ENCODE peak calls at places on chromosomes 2 and 18, in five cellular contexts. One of them, this sample, is unnamed. For H3K36me3, the result is how much of the 10 kb centered on the place peaks cover.

GRCh38 chr18:634551-635045 is 22.9 kb upstream of the TYMS start:
- DNase-seq in thoracic aorta: no peak
- DNase-seq in GM23338: peak
- DNase-seq in transverse colon: no peak
- DNase-seq in IMR-90: no peak
- DNase-seq in this sample: no peak

GRCh38 chr18:28767781-28768211 is 590.9 kb upstream of the CDH2 start:
- DNase-seq in transverse colon: no peak
- DNase-seq in thoracic aorta: no peak
- DNase-seq in GM23338: no peak
- DNase-seq in IMR-90: peak
- DNase-seq in this sample: no peak

GRCh38 chr2:27798476-27798875 is 27.0 kb downstream of the MRPL33 start:
- DNase-seq in GM23338: no peak
- DNase-seq in IMR-90: no peak
- DNase-seq in transverse colon: no peak
- DNase-seq in thoracic aorta: no peak
- DNase-seq in this sample: no peak

GRCh38 chr18:9017900-9018217 is 84.6 kb upstream of the NDUFV2 start:
- DNase-seq in IMR-90: peak
- DNase-seq in GM23338: no peak
- DNase-seq in thoracic aorta: peak
- DNase-seq in transverse colon: no peak
- DNase-seq in this sample: no peak

GRCh38 chr2:68100189-68100588 is 37.4 kb upstream of the C1D start:
- DNase-seq in transverse colon: no peak
- DNase-seq in GM23338: no peak
- DNase-seq in IMR-90: no peak
- DNase-seq in thoracic aorta: no peak
- DNase-seq in this sample: no peak

GRCh38 chr2:167293172-167293781 is 405.0 kb downstream of the XIRP2 start:
- DNase-seq in IMR-90: peak
- DNase-seq in GM23338: peak
- DNase-seq in transverse colon: peak
- DNase-seq in thoracic aorta: no peak
- DNase-seq in this sample: peak

GRCh38 chr2:8578335-8579244 is 103.3 kb upstream of the ID2 start:
- DNase-seq in transverse colon: no peak
- DNase-seq in GM23338: no peak
- DNase-seq in IMR-90: peak
- DNase-seq in thoracic aorta: no peak
- DNase-seq in this sample: no peak

GRCh38 chr2:10810175-10811161 is 2.1 kb downstream of the PDIA6 start:
- DNase-seq in transverse colon: no peak
- DNase-seq in IMR-90: peak
- DNase-seq in thoracic aorta: no peak
- DNase-seq in GM23338: no peak
- DNase-seq in this sample: no peak

GRCh38 chr2:161839931-161840330 is 215.7 kb downstream of the SLC4A10 start:
- DNase-seq in transverse colon: no peak
- DNase-seq in GM23338: no peak
- DNase-seq in thoracic aorta: no peak
- DNase-seq in IMR-90: no peak
- DNase-seq in this sample: no peak

GRCh38 chr2:143776531-143776930 is 647.3 kb downstream of the ARHGAP15 start:
- DNase-seq in transverse colon: no peak
- DNase-seq in IMR-90: no peak
- DNase-seq in thoracic aorta: no peak
- DNase-seq in GM23338: no peak
- DNase-seq in this sample: no peak

GRCh38 chr2:72084584-72084976 is 63.1 kb downstream of the CYP26B1 start:
- DNase-seq in GM23338: no peak
- DNase-seq in thoracic aorta: no peak
- DNase-seq in transverse colon: no peak
- DNase-seq in IMR-90: no peak
- DNase-seq in this sample: no peak

GRCh38 chr2:158667567-158667966 is 127.5 kb upstream of the DAPL1 start:
- DNase-seq in GM23338: no peak
- DNase-seq in IMR-90: peak
- DNase-seq in transverse colon: no peak
- DNase-seq in thoracic aorta: no peak
- DNase-seq in this sample: no peak

GRCh38 chr2:191565647-191566198 is 112.2 kb upstream of the NABP1 start:
- DNase-seq in transverse colon: no peak
- DNase-seq in thoracic aorta: no peak
- DNase-seq in GM23338: no peak
- DNase-seq in IMR-90: no peak
- DNase-seq in this sample: no peak

GRCh38 chr2:99680946-99681345 is 191.1 kb upstream of the REV1 start:
- DNase-seq in thoracic aorta: no peak
- DNase-seq in GM23338: no peak
- DNase-seq in transverse colon: no peak
- DNase-seq in IMR-90: peak
- DNase-seq in this sample: no peak

GRCh38 chr2:38215511-38215910 is 139.6 kb upstream of the CYP1B1 start:
- DNase-seq in GM23338: no peak
- DNase-seq in IMR-90: no peak
- DNase-seq in thoracic aorta: no peak
- DNase-seq in transverse colon: no peak
- DNase-seq in this sample: no peak

GRCh38 chr2:45567974-45568789 is 42.9 kb downstream of the SRBD1 start:
- DNase-seq in transverse colon: no peak
- DNase-seq in IMR-90: peak
- DNase-seq in GM23338: no peak
- DNase-seq in thoracic aorta: no peak
- DNase-seq in this sample: no peak

GRCh38 chr18:13245481-13246000 is 27.0 kb downstream of the LDLRAD4 start:
- DNase-seq in GM23338: no peak
- DNase-seq in thoracic aorta: no peak
- DNase-seq in IMR-90: no peak
- DNase-seq in transverse colon: peak
- DNase-seq in this sample: no peak

GRCh38 chr2:159228006-159228655 is 58.4 kb downstream of the WDSUB1 start:
- DNase-seq in IMR-90: no peak
- DNase-seq in GM23338: no peak
- DNase-seq in thoracic aorta: no peak
- DNase-seq in transverse colon: no peak
- DNase-seq in this sample: no peak

GRCh38 chr2:72757177-72757775 is 68.6 kb downstream of the EXOC6B start:
- DNase-seq in GM23338: peak
- DNase-seq in thoracic aorta: no peak
- DNase-seq in transverse colon: no peak
- DNase-seq in IMR-90: peak
- DNase-seq in this sample: no peak

GRCh38 chr2:144136297-144136696 is 383.6 kb downstream of the ZEB2 start:
- DNase-seq in transverse colon: no peak
- DNase-seq in thoracic aorta: no peak
- DNase-seq in IMR-90: no peak
- DNase-seq in GM23338: no peak
- DNase-seq in this sample: no peak

GRCh38 chr18:8794133-8794986 is 89.0 kb downstream of the MTCL1 start:
- DNase-seq in transverse colon: peak
- DNase-seq in thoracic aorta: no peak
- DNase-seq in GM23338: no peak
- DNase-seq in IMR-90: peak
- DNase-seq in this sample: peak

GRCh38 chr2:204108301-204108700 is 171.7 kb downstream of the ICOS start:
- DNase-seq in thoracic aorta: no peak
- DNase-seq in IMR-90: no peak
- DNase-seq in transverse colon: no peak
- DNase-seq in GM23338: peak
- DNase-seq in this sample: peak

GRCh38 chr18:76886112-76886511 is 63.8 kb downstream of the ZNF236 start:
- DNase-seq in IMR-90: no peak
- DNase-seq in thoracic aorta: no peak
- DNase-seq in GM23338: no peak
- DNase-seq in transverse colon: no peak
- DNase-seq in this sample: no peak

GRCh38 chr2:106065268-106065982 is 128.7 kb downstream of the UXS1 start:
- DNase-seq in IMR-90: no peak
- DNase-seq in transverse colon: no peak
- DNase-seq in thoracic aorta: no peak
- DNase-seq in GM23338: peak
- DNase-seq in this sample: peak

GRCh38 chr18:2905802-2906521 is 59.2 kb downstream of the EMILIN2 start:
- DNase-seq in IMR-90: no peak
- DNase-seq in GM23338: peak
- DNase-seq in thoracic aorta: no peak
- DNase-seq in transverse colon: peak
- DNase-seq in this sample: peak

DNA sequence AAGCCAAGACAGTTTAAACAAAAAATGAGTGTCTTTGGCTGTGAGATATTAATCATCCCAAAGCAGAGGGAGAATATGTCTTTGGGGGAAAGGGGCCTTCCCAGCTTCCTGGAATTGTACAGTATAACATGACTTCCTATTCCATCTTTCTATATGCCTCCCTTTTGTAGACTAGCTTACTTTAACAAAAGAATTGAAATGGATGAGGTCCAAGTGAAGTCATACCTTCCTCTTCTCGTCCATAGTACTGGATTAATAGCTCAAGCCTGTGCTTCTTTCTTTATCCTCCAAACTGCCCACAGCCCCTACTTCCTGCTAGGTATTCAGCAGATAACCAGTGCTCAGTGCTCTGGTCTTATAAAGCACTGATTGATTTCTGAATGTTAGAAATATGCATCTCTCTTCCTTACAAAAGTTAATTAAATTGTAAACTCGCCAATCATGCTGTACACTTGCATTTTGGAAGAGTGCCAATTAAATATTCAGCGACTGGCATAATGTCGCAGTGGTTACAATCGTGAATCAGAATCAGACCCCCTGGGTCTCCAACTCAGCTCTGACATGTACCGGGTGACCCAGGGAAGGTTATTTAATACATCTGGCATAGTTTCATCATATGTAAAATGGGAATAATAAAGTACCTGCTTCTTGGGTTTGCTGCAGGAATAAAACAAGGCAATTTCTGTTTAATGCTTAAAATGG is 325.1 kb downstream of the RND3 start:
- DNase-seq in thoracic aorta: no peak
- DNase-seq in GM23338: no peak
- DNase-seq in IMR-90: no peak
- DNase-seq in transverse colon: no peak
- DNase-seq in this sample: peak
- H3K4me3 ChIP-seq in thoracic aorta: no peak
- H3K4me3 ChIP-seq in GM23338: no peak
- H3K4me3 ChIP-seq in IMR-90: no peak
- H3K4me3 ChIP-seq in transverse colon: no peak
- H3K4me3 ChIP-seq in this sample: no peak

DNA sequence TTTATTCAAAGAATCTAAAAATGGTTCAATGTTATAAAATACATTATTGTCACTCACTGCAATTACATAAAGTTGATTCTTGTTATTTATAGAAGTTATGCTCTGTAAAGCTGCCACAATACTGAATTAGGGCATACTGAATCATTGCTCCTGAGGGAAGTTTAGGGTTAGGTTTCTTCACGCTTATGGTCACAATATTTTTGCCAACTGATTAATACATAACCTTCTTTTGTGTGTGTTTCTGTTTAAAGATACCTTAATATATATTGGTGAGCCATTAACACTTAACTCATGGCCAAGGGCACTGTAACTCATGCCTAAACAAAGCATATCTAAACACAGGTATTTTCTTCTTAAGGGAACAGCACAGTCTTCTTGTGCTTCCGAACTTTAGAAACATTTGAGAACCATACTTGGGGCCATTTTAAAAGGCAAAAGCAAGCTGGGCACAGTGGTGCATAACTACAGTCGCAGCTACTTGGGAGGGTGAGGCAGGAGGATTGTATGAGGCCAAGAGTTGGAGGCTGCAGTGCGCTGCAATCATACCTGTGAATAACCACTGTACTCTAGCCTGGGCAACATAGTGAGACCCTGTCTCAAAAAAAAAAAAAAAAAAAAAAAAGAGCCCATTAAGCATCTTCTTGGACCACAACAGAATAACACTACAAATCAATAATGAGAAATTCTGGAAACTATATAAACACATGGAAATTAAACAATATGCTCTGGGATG is 15.6 kb downstream of the DARS1 start:
- DNase-seq in transverse colon: no peak
- DNase-seq in GM23338: no peak
- DNase-seq in IMR-90: no peak
- DNase-seq in thoracic aorta: no peak
- DNase-seq in this sample: no peak
- H3K36me3 ChIP-seq in transverse colon: under half
- H3K36me3 ChIP-seq in GM23338: under half
- H3K36me3 ChIP-seq in IMR-90: under half
- H3K36me3 ChIP-seq in thoracic aorta: under half
- H3K36me3 ChIP-seq in this sample: under half

DNA sequence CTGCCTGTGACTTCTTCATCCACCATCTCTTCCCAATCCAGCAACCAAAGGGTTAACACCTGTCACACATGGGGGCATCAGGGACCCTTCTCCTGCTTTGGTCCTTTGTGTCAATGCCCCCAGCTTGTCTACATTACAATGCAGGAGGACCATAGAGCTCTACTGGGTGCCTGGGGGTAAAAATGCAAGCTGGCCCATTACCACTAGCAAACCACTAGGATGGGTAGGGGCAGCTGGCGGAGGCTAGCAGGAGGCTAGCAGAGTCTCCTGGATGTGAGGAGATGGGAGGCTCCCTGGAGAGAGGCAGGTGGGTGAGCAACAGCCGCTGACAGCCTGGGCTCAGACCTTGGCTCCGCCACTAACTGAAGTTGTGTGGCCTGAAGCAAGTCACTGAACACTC is 153.4 kb upstream of the SKOR2 start:
- DNase-seq in IMR-90: no peak
- DNase-seq in thoracic aorta: no peak
- DNase-seq in GM23338: no peak
- DNase-seq in transverse colon: no peak
- DNase-seq in this sample: no peak
- TF ChIP-seq CTCF in IMR-90: no peak
- TF ChIP-seq CTCF in thoracic aorta: no peak
- TF ChIP-seq CTCF in GM23338: no peak
- TF ChIP-seq CTCF in transverse colon: no peak
- TF ChIP-seq CTCF in this sample: no peak

DNA sequence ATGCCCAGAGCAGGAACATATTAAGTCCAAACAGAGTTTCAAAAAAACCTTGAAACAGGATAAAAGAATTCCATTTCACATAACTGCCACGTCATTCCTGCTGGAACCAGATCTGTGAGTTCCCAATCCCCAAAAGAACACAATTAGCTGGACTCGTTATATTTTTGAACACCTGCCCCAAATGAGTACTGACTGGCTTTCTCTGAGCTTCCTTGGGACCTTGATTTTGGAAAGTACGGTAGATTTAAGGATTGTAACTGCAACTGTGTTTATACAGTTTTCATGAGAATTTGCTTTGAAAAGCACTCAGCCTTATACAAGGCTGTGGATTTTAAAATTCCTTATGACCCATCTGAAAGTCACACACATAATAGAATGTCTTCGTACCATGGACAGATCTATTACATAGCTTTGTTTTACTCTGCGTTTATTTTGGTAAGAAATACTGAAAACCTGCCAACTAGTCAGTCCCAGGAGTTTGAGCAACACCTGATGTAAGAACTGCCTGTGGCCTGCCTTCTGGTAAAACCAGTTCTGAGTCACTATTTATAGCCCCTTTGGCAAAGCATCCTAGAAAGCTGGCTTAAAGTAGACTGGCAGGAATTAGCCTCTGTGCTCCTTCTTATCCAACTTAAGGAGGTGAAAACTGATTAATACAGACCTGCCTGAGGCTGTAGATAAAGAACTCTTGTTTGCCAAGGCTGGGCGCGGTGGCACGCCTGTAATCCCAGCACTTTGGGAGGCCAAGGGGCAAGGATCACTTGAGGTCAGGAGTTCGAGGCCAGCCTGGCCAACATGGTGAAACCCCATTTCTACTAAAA is 48.1 kb downstream of the MERTK start:
- DNase-seq in thoracic aorta: peak
- DNase-seq in transverse colon: peak
- DNase-seq in GM23338: peak
- DNase-seq in IMR-90: peak
- DNase-seq in this sample: no peak
- H3K4me3 ChIP-seq in thoracic aorta: no peak
- H3K4me3 ChIP-seq in transverse colon: no peak
- H3K4me3 ChIP-seq in GM23338: no peak
- H3K4me3 ChIP-seq in IMR-90: no peak
- H3K4me3 ChIP-seq in this sample: no peak

This sample was measured in BE2C.